ENCODE peak calls at places on chromosomes 2 and 18, in ten cellular contexts. Q is CD8-positive, alpha-beta T cell; V is MM.1S; T is neuronal stem cell; I is lower lobe of right lung; F is lung; L is upper lobe of right lung; B is fibroblast of lung; P is adrenal gland; D is left lung. N is an unnamed sample. For H3K36me3, the result is how much of the 10 kb centered on the place peaks cover.

GRCh38 chr2:27237341-27237945 is 20.3 kb downstream of the CAD start:
- DNase-seq in B (no peak), F (no peak), I (no peak), V (no peak), T (no peak), D (no peak), L (no peak), Q (no peak), P (no peak), N (no peak)

GRCh38 chr2:98901702-98902101 is 34.3 kb downstream of the CRACDL start:
- DNase-seq in I (no peak), T (no peak), F (peak), P (no peak), Q (no peak), D (peak), L (peak), V (no peak), B (no peak), N (no peak)

GRCh38 chr2:37838541-37839167 is 86.4 kb upstream of the RMDN2 start:
- DNase-seq in V (no peak), T (no peak), Q (no peak), F (no peak), D (no peak), L (no peak), P (no peak), I (no peak), B (no peak), N (no peak)

GRCh38 chr2:64975232-64975791 is 13.9 kb upstream of the SLC1A4 start:
- DNase-seq in F (no peak), L (no peak), Q (no peak), B (peak), T (no peak), I (no peak), D (no peak), V (no peak), P (peak), N (no peak)

GRCh38 chr2:187567126-187567525 is 12.9 kb upstream of the TFPI start:
- DNase-seq in T (no peak), F (no peak), V (no peak), B (no peak), Q (no peak), L (no peak), D (no peak), P (no peak), I (no peak), N (no peak)

GRCh38 chr2:108589786-108590185 is 55.5 kb downstream of the LIMS1 start:
- DNase-seq in L (no peak), B (peak), D (no peak), F (no peak), V (no peak), P (no peak), I (no peak), Q (no peak), T (no peak), N (no peak)

GRCh38 chr18:56330381-56331115 is 307.8 kb downstream of the TXNL1 start:
- DNase-seq in Q (no peak), B (peak), I (no peak), T (no peak), D (no peak), L (no peak), V (no peak), P (no peak), F (no peak), N (no peak)

GRCh38 chr2:147098946-147099345 is 745.9 kb upstream of the ACVR2A start:
- DNase-seq in Q (no peak), T (no peak), F (no peak), V (no peak), L (no peak), I (no peak), B (no peak), P (no peak), D (no peak), N (no peak)

GRCh38 chr2:1824202-1824905 is 80.0 kb upstream of the PXDN start:
- DNase-seq in F (no peak), V (no peak), B (peak), P (no peak), I (no peak), T (no peak), D (no peak), L (no peak), Q (no peak), N (no peak)

GRCh38 chr2:71878626-71879508 is 268.8 kb downstream of the CYP26B1 start:
- DNase-seq in D (no peak), P (no peak), I (no peak), T (no peak), B (no peak), F (no peak), V (no peak), L (no peak), Q (no peak), N (no peak)

GRCh38 chr2:177598321-177598922 is 205.8 kb downstream of the AGPS start:
- DNase-seq in Q (no peak), I (no peak), P (no peak), V (no peak), D (peak), L (no peak), B (peak), T (no peak), F (no peak), N (no peak)

GRCh38 chr2:176178271-176178806 is 10.1 kb upstream of the HOXD1 start:
- DNase-seq in V (peak), T (no peak), B (peak), P (peak), I (no peak), Q (no peak), F (no peak), D (no peak), L (no peak), N (no peak)

GRCh38 chr2:78309460-78309859 is 716.0 kb upstream of the REG3G start:
- DNase-seq in P (no peak), L (no peak), V (no peak), T (no peak), I (no peak), B (no peak), D (no peak), F (no peak), Q (no peak), N (no peak)

GRCh38 chr2:209933499-209934458 is 68.7 kb upstream of the RPE start:
- DNase-seq in P (peak), B (peak), V (no peak), I (no peak), Q (no peak), D (no peak), L (no peak), F (peak), T (no peak), N (no peak)

GRCh38 chr2:211306929-211307328 is 750.5 kb downstream of the CPS1 start:
- DNase-seq in T (no peak), F (no peak), L (no peak), D (no peak), Q (no peak), I (no peak), B (no peak), P (no peak), V (no peak), N (no peak)

GRCh38 chr2:149857344-149857743 is 269.8 kb upstream of the MMADHC start:
- DNase-seq in F (no peak), B (peak), D (no peak), V (no peak), Q (no peak), I (no peak), L (no peak), P (no peak), T (no peak), N (no peak)

GRCh38 chr2:233287871-233288270 is 19.7 kb upstream of the SAG start:
- DNase-seq in I (no peak), L (no peak), B (no peak), F (no peak), T (no peak), Q (no peak), D (no peak), P (no peak), V (no peak), N (no peak)

GRCh38 chr2:144253743-144254142 is 266.2 kb downstream of the ZEB2 start:
- DNase-seq in P (no peak), D (no peak), T (no peak), L (no peak), V (no peak), I (no peak), Q (no peak), F (no peak), B (no peak), N (no peak)

GRCh38 chr18:48589797-48590519 is 51.1 kb downstream of the CTIF start:
- DNase-seq in L (no peak), D (no peak), I (no peak), T (no peak), V (no peak), Q (no peak), F (no peak), B (no peak), P (peak), N (no peak)

GRCh38 chr2:186460465-186460864 is 25.6 kb upstream of the ZC3H15 start:
- DNase-seq in T (no peak), P (no peak), V (peak), Q (no peak), B (peak), D (no peak), F (no peak), I (no peak), L (no peak), N (no peak)

GRCh38 chr2:130807659-130808385 is 28.9 kb upstream of the ARHGEF4 start:
- DNase-seq in T (no peak), I (no peak), P (no peak), Q (no peak), F (no peak), V (no peak), L (no peak), D (no peak), B (no peak), N (no peak)

GRCh38 chr2:20135631-20136050 is 84.2 kb upstream of the LAPTM4A start:
- DNase-seq in D (peak), T (peak), L (peak), P (peak), B (peak), I (peak), Q (no peak), F (peak), V (peak), N (peak)

GRCh38 chr2:149418065-149418464 is 87.7 kb downstream of the LYPD6 start:
- DNase-seq in F (no peak), B (no peak), I (no peak), V (no peak), D (no peak), P (no peak), L (no peak), T (no peak), Q (no peak), N (no peak)

GRCh38 chr2:4763009-4763408 is 929.2 kb upstream of the SOX11 start:
- DNase-seq in T (peak), I (no peak), F (no peak), V (no peak), Q (no peak), B (no peak), L (no peak), D (no peak), P (no peak), N (no peak)

GRCh38 chr2:20942538-20943223 is 101.2 kb downstream of the APOB start:
- DNase-seq in D (no peak), Q (no peak), P (no peak), I (no peak), T (no peak), B (peak), L (no peak), F (no peak), V (no peak), N (no peak)

GRCh38 chr2:196702641-196703040 is 63.1 kb downstream of the CCDC150 start:
- DNase-seq in I (no peak), V (no peak), T (no peak), Q (no peak), F (no peak), L (no peak), D (no peak), P (no peak), B (peak), N (no peak)

GRCh38 chr2:204550738-204551137 is 5.5 kb downstream of the PARD3B start:
- DNase-seq in B (peak), D (no peak), T (no peak), V (no peak), F (no peak), P (no peak), L (no peak), Q (no peak), I (no peak), N (no peak)

GRCh38 chr2:205902041-205902898 is 183.7 kb downstream of the INO80D start:
- DNase-seq in L (no peak), I (no peak), V (no peak), F (no peak), P (peak), T (no peak), D (no peak), Q (no peak), B (peak), N (no peak)

GRCh38 chr2:7621018-7621814 is 704.0 kb downstream of the RNF144A start:
- DNase-seq in V (no peak), Q (no peak), L (no peak), F (no peak), D (no peak), B (no peak), P (no peak), I (no peak), T (no peak), N (no peak)

GRCh38 chr18:36776650-36777049 is 52.2 kb downstream of the TPGS2 start:
- DNase-seq in B (no peak), T (no peak), L (no peak), F (no peak), P (no peak), V (no peak), D (no peak), I (no peak), Q (no peak), N (no peak)
- H3K36me3 ChIP-seq in B (under half), T (half or more), L (under half), F (under half), P (under half), V (under half), D (under half), I (under half), Q (under half), N (under half)

DNA sequence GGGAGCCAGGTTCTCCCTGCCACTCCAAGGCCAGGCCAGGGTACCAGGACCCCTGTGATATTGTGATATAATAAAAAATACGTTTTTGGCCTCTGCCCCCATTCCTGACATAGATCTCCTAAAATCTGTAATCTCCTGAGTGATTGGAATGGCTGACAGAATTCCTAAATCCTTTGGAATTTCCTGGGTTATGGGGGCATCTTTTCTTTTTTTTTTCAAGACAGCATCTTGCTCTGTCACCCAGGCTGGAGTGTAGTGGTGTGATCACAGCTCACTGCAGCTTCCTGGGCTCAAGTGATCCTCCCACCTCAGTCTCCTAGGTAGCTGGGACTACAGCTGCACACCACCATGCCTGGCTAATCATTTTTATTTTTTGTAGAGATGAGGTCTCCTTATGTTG is 26.2 kb upstream of the TUBB6 start:
- DNase-seq in V (no peak), I (no peak), T (no peak), B (peak), D (no peak), L (no peak), Q (no peak), F (no peak), P (no peak), N (no peak)
- H3K27ac ChIP-seq in V (no peak), I (no peak), T (no peak), B (peak), D (no peak), L (no peak), Q (no peak), F (no peak), P (no peak), N (no peak)

GRCh38 chr2:239998006-239998405 is 27.1 kb downstream of the NDUFA10 start:
- DNase-seq in B (no peak), Q (no peak), P (no peak), D (no peak), V (no peak), F (no peak), T (no peak), I (no peak), L (no peak), N (no peak)
- H3K36me3 ChIP-seq in B (under half), Q (under half), P (under half), D (under half), V (under half), F (under half), T (half or more), I (half or more), L (half or more), N (under half)

GRCh38 chr2:9194352-9194751 is 12.3 kb upstream of the ASAP2 start:
- DNase-seq in P (no peak), Q (no peak), D (no peak), V (no peak), F (no peak), B (no peak), T (no peak), I (no peak), L (no peak), N (no peak)

GRCh38 chr2:9188823-9189222 is 17.8 kb upstream of the ASAP2 start:
- DNase-seq in L (no peak), Q (no peak), P (peak), D (no peak), I (no peak), V (no peak), F (no peak), T (no peak), B (no peak), N (no peak)

GRCh38 chr2:9192712-9193111 is 13.9 kb upstream of the ASAP2 start:
- DNase-seq in I (no peak), P (peak), T (no peak), V (no peak), Q (no peak), F (no peak), L (no peak), D (no peak), B (no peak), N (no peak)

GRCh38 chr2:9189901-9190300 is 16.7 kb upstream of the ASAP2 start:
- DNase-seq in D (no peak), I (no peak), B (no peak), L (no peak), Q (no peak), V (no peak), F (no peak), T (no peak), P (peak), N (no peak)

DNA sequence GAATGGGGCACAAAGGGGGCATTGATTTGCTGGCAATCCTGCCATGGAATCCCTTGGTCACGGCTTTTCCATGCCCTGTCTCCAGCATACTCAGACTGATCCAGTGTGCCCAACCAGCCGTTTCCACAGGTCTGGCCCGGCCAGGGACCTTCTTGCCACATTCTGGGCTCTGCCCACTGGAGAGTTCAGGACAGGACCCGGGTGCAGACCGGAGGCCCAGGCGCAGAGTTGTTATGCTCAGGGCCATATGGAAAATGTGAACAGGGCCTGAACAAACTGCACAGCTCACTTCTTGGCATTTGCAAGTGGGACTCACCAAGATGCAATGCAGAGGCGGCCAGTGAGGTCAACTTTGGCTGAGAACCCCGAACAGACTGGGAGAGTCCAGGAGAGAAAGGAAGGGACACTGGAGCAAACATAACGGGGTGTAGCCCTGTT is 15.5 kb upstream of the ASAP2 start:
- DNase-seq in P (peak), B (peak), D (peak), Q (no peak), V (no peak), L (peak), F (peak), T (no peak), I (peak), N (no peak)
- H3K27ac ChIP-seq in P (no peak), B (peak), D (peak), Q (no peak), V (no peak), L (peak), F (peak), T (no peak), I (peak), N (no peak)

GRCh38 chr2:127270663-127271062 is 23.3 kb downstream of the ERCC3 start:
- DNase-seq in F (no peak), P (no peak), I (no peak), L (no peak), T (no peak), B (no peak), V (no peak), Q (no peak), D (no peak), N (no peak)
- H3K36me3 ChIP-seq in F (under half), P (under half), I (half or more), L (half or more), T (half or more), B (under half), V (under half), Q (under half), D (under half), N (under half)

GRCh38 chr18:3256693-3257626 is 5.0 kb upstream of the MYL12B start:
- DNase-seq in I (no peak), Q (no peak), T (no peak), P (no peak), F (no peak), L (no peak), B (peak), V (peak), D (no peak), N (no peak)

GRCh38 chr18:3252843-3253242 is 5.2 kb downstream of the MYL12A start:
- DNase-seq in V (no peak), T (no peak), P (no peak), D (no peak), I (no peak), Q (no peak), F (no peak), B (no peak), L (no peak), N (no peak)

GRCh38 chr18:3254725-3255124 is 7.1 kb downstream of the MYL12A start:
- DNase-seq in I (no peak), B (no peak), V (no peak), D (no peak), P (no peak), L (no peak), F (no peak), Q (no peak), T (no peak), N (no peak)

GRCh38 chr18:3257627-3258120 is 4.3 kb upstream of the MYL12B start:
- DNase-seq in T (no peak), D (no peak), F (no peak), I (no peak), Q (no peak), L (no peak), V (no peak), B (no peak), P (no peak), N (no peak)

GRCh38 chr18:3255611-3256165 is 6.2 kb upstream of the MYL12B start:
- DNase-seq in B (no peak), V (no peak), P (no peak), T (no peak), F (no peak), Q (no peak), D (no peak), I (no peak), L (no peak), N (no peak)
- H3K27ac ChIP-seq in B (no peak), V (no peak), P (no peak), T (no peak), F (peak), Q (no peak), D (peak), I (peak), L (peak), N (peak)

GRCh38 chr18:9549405-9549804 is 65.0 kb downstream of the PPP4R1 start:
- DNase-seq in L (no peak), P (no peak), T (no peak), I (no peak), V (no peak), F (no peak), B (no peak), D (no peak), Q (no peak), N (no peak)

GRCh38 chr18:9552616-9553015 is 61.7 kb downstream of the PPP4R1 start:
- DNase-seq in L (no peak), D (no peak), V (no peak), I (no peak), P (no peak), F (no peak), Q (no peak), T (no peak), B (no peak), N (no peak)

GRCh38 chr18:9547767-9548166 is 66.6 kb downstream of the PPP4R1 start:
- DNase-seq in F (peak), P (no peak), D (no peak), V (no peak), L (no peak), B (no peak), T (no peak), I (no peak), Q (no peak), N (no peak)

GRCh38 chr18:9550413-9550812 is 63.9 kb downstream of the PPP4R1 start:
- DNase-seq in P (no peak), F (no peak), D (no peak), B (no peak), T (no peak), I (no peak), V (no peak), L (no peak), Q (no peak), N (no peak)

GRCh38 chr18:9552189-9552588 is 62.2 kb downstream of the PPP4R1 start:
- DNase-seq in B (peak), D (no peak), L (no peak), F (no peak), P (no peak), I (no peak), V (no peak), Q (no peak), T (no peak), N (no peak)
- H3K36me3 ChIP-seq in B (under half), D (under half), L (half or more), F (under half), P (under half), I (half or more), V (under half), Q (under half), T (half or more), N (under half)

N was measured in naive thymus-derived CD4-positive, alpha-beta T cell.